ENCODE peak calls at places on chromosomes 13 and 19, in ten cellular contexts. C, M, Y, E, N, L, Q, Z, R and A are unnamed samples.

GRCh38 chr19:3471954-3472655 is 8.2 kb downstream of the SMIM24 start:
- DNase-seq in L (peak), E (no peak), Z (no peak), Q (no peak), N (peak), R (no peak), M (peak), Y (no peak), C (peak), A (no peak)

GRCh38 chr13:64305246-64305645 is 2889.6 kb upstream of the PCDH20 start:
- DNase-seq in Z (no peak), R (no peak), C (no peak), L (no peak), M (no peak), Y (no peak), Q (no peak), N (no peak), E (no peak), A (no peak)

GRCh38 chr19:44228318-44228717 is 16.0 kb downstream of the ZNF227 start:
- DNase-seq in R (no peak), Y (no peak), C (no peak), Z (no peak), N (no peak), L (no peak), E (no peak), M (no peak), Q (no peak), A (no peak)

GRCh38 chr19:31274266-31274963 is 74.8 kb downstream of the TSHZ3 start:
- DNase-seq in Y (no peak), Q (no peak), E (no peak), R (no peak), N (no peak), Z (peak), M (no peak), L (no peak), C (no peak), A (no peak)

GRCh38 chr19:33278023-33278402 is 24.3 kb downstream of the CEBPA start:
- DNase-seq in Q (no peak), E (no peak), Z (no peak), M (no peak), C (no peak), N (no peak), Y (no peak), R (no peak), L (no peak), A (no peak)

GRCh38 chr19:35549174-35549788 is 3.9 kb downstream of the TMEM147 start:
- DNase-seq in Z (no peak), C (peak), R (no peak), N (no peak), Y (peak), E (no peak), Q (no peak), M (peak), L (peak), A (no peak)

GRCh38 chr19:1049841-1050240 is 9.9 kb downstream of the ABCA7 start:
- DNase-seq in C (no peak), Z (no peak), R (no peak), M (no peak), L (no peak), Y (no peak), Q (no peak), E (no peak), N (no peak), A (no peak)

GRCh38 chr19:45492627-45493470 is 4.0 kb downstream of the RTN2 start:
- DNase-seq in N (no peak), C (peak), Z (peak), M (no peak), Q (no peak), R (no peak), L (peak), Y (no peak), E (no peak), A (no peak)

GRCh38 chr13:101919541-101920306 is 467.2 kb downstream of the ITGBL1 start:
- DNase-seq in L (no peak), E (no peak), Y (no peak), Q (no peak), M (no peak), Z (no peak), C (no peak), R (no peak), N (no peak), A (no peak)

GRCh38 chr13:42384265-42384664 is 112.3 kb downstream of the AKAP11 start:
- DNase-seq in C (no peak), R (no peak), Y (no peak), M (no peak), L (no peak), N (no peak), Z (no peak), Q (no peak), E (peak), A (no peak)

GRCh38 chr19:16518483-16519229 is 22.5 kb downstream of the C19orf44 start:
- DNase-seq in Z (no peak), N (no peak), Y (no peak), Q (no peak), E (no peak), R (no peak), C (no peak), M (no peak), L (no peak), A (no peak)

GRCh38 chr19:14369399-14370168 is 11.7 kb upstream of the ADGRE5 start:
- DNase-seq in L (peak), R (no peak), C (no peak), Y (no peak), E (no peak), Q (no peak), Z (no peak), M (no peak), N (no peak), A (no peak)

GRCh38 chr13:93146584-93147292 is 79.9 kb upstream of the GPC6 start:
- DNase-seq in C (no peak), L (no peak), Z (no peak), N (no peak), E (no peak), Y (no peak), Q (no peak), M (no peak), R (no peak), A (no peak)

GRCh38 chr19:7639863-7640348 is 3.0 kb downstream of the STXBP2 start:
- DNase-seq in N (no peak), Q (no peak), L (no peak), Z (no peak), R (no peak), C (no peak), M (no peak), Y (no peak), E (no peak), A (no peak)

GRCh38 chr19:5864013-5864720 is 6.2 kb downstream of the FUT5 start:
- DNase-seq in Q (no peak), Z (no peak), C (peak), R (no peak), M (no peak), L (no peak), N (no peak), Y (no peak), E (no peak), A (no peak)

GRCh38 chr19:16615788-16616187 is 12.2 kb downstream of the MED26 start:
- DNase-seq in R (no peak), Z (no peak), Q (no peak), L (no peak), N (no peak), M (no peak), C (peak), Y (no peak), E (no peak), A (no peak)

GRCh38 chr13:30191491-30192100 is 115.8 kb downstream of the KATNAL1 start:
- DNase-seq in Y (no peak), R (no peak), Z (no peak), E (peak), C (no peak), L (no peak), N (no peak), M (no peak), Q (no peak), A (no peak)

GRCh38 chr19:6412111-6412999 is 12.3 kb downstream of the KHSRP start:
- DNase-seq in L (peak), E (no peak), R (no peak), Z (peak), Q (no peak), C (peak), M (peak), N (peak), Y (no peak), A (no peak)

GRCh38 chr19:16527971-16528521 is 14.2 kb downstream of the CHERP start:
- DNase-seq in C (peak), R (no peak), Z (no peak), L (no peak), M (peak), E (no peak), Y (no peak), Q (no peak), N (no peak), A (no peak)

GRCh38 chr19:42255766-42256750 is 1.1 kb upstream of the ERF start:
- DNase-seq in R (no peak), Z (peak), M (no peak), N (peak), C (no peak), L (no peak), E (no peak), Y (peak), Q (no peak), A (no peak)

GRCh38 chr19:29836409-29836825 is 24.6 kb downstream of the CCNE1 start:
- DNase-seq in C (no peak), E (no peak), Y (no peak), R (peak), Z (no peak), N (no peak), L (no peak), Q (no peak), M (no peak), A (peak)

GRCh38 chr13:50686547-50686946 is 156.9 kb downstream of the DLEU7 start:
- DNase-seq in N (no peak), E (no peak), L (no peak), C (no peak), R (no peak), Z (no peak), Q (no peak), Y (no peak), M (no peak), A (no peak)

GRCh38 chr13:19862511-19863313 is 737 bp downstream of the ZMYM5 start:
- DNase-seq in R (no peak), E (no peak), Q (no peak), Y (no peak), M (peak), L (peak), N (peak), Z (peak), C (peak), A (no peak)

GRCh38 chr19:42250666-42251531 is 4.0 kb downstream of the ERF start:
- DNase-seq in N (peak), Z (peak), R (no peak), C (no peak), E (no peak), M (no peak), Q (no peak), L (no peak), Y (no peak), A (peak)

GRCh38 chr19:12932392-12933286 is 872 bp downstream of the FARSA start:
- DNase-seq in Y (no peak), E (no peak), R (no peak), L (no peak), N (no peak), Z (no peak), M (no peak), Q (no peak), C (no peak), A (no peak)

GRCh38 chr13:53783466-53783865 is 754.9 kb downstream of the OLFM4 start:
- DNase-seq in C (no peak), E (no peak), R (no peak), N (no peak), L (no peak), Z (no peak), Q (no peak), M (peak), Y (no peak), A (no peak)

GRCh38 chr13:45527699-45528462 is 63.1 kb downstream of the COG3 start:
- DNase-seq in Z (no peak), M (peak), L (no peak), Y (no peak), Q (no peak), C (no peak), R (no peak), E (no peak), N (no peak), A (no peak)

GRCh38 chr19:3586124-3586626 is 897 bp downstream of the GIPC3 start:
- DNase-seq in L (no peak), M (no peak), Y (no peak), Z (no peak), N (no peak), R (no peak), E (no peak), C (peak), Q (no peak), A (no peak)

GRCh38 chr13:107018285-107018684 is 450.3 kb upstream of the ARGLU1 start:
- DNase-seq in Z (no peak), L (no peak), R (no peak), E (no peak), N (no peak), C (no peak), Y (no peak), M (no peak), Q (no peak), A (no peak)

GRCh38 chr19:56015756-56016155 is 29.2 kb downstream of the NLRP5 start:
- DNase-seq in R (no peak), N (no peak), M (no peak), Z (no peak), Y (no peak), L (no peak), Q (no peak), C (peak), E (no peak), A (no peak)

GRCh38 chr19:27966390-27966816 is 1246.5 kb downstream of the UQCRFS1 start:
- DNase-seq in L (no peak), E (no peak), Y (no peak), C (peak), N (no peak), Q (no peak), R (no peak), Z (no peak), M (no peak), A (no peak)

GRCh38 chr13:49935171-49936084 is 712 bp downstream of the SPRYD7 start:
- DNase-seq in M (peak), E (no peak), C (peak), Y (peak), R (no peak), Z (peak), L (peak), N (no peak), Q (no peak), A (no peak)

GRCh38 chr13:75258159-75258782 is 223.7 kb downstream of the TBC1D4 start:
- DNase-seq in R (no peak), Q (no peak), N (no peak), L (no peak), M (no peak), C (no peak), E (peak), Z (no peak), Y (no peak), A (no peak)

GRCh38 chr19:19406878-19407639 is 1.6 kb downstream of the GATAD2A start:
- DNase-seq in R (no peak), Z (peak), Y (no peak), Q (no peak), E (no peak), L (peak), N (no peak), C (no peak), M (peak), A (no peak)

GRCh38 chr13:29621401-29621800 is 25.9 kb upstream of the SLC7A1 start:
- DNase-seq in R (no peak), Q (no peak), E (no peak), Z (no peak), M (no peak), C (no peak), N (no peak), L (no peak), Y (no peak), A (no peak)

GRCh38 chr13:46687810-46688209 is 109.2 kb downstream of the ESD start:
- DNase-seq in Z (no peak), L (no peak), E (no peak), N (no peak), Y (peak), R (no peak), C (no peak), Q (no peak), M (no peak), A (no peak)

GRCh38 chr19:4301590-4302237 is 475 bp downstream of the TMIGD2 start:
- DNase-seq in Y (no peak), Q (no peak), R (no peak), C (no peak), L (no peak), Z (no peak), N (no peak), E (no peak), M (no peak), A (no peak)

GRCh38 chr13:112990783-112991182 is 21.8 kb downstream of the MCF2L start:
- DNase-seq in C (no peak), Y (no peak), Z (no peak), M (peak), E (no peak), N (no peak), Q (no peak), L (peak), R (no peak), A (no peak)
- TF ChIP-seq EP300 in C (no peak), Y (no peak), Z (no peak), M (no peak), E (no peak), N (no peak), Q (no peak), L (peak), R (no peak), A (no peak)

GRCh38 chr19:40217921-40218890 is at the start of gene TTC9B:
- DNase-seq in C (peak), Z (no peak), L (no peak), N (no peak), Q (no peak), Y (no peak), M (no peak), R (no peak), E (no peak), A (no peak)

GRCh38 chr19:40216777-40217026 is 1.5 kb downstream of the TTC9B start:
- DNase-seq in L (no peak), N (no peak), Z (no peak), R (no peak), E (no peak), Q (no peak), Y (no peak), M (no peak), C (no peak), A (no peak)

GRCh38 chr19:40214936-40215335 is 3.2 kb downstream of the TTC9B start:
- DNase-seq in R (no peak), N (no peak), Y (no peak), E (no peak), L (no peak), M (no peak), Q (no peak), Z (no peak), C (no peak), A (no peak)

GRCh38 chr19:40216013-40216776 is 2.0 kb downstream of the TTC9B start:
- DNase-seq in E (no peak), C (no peak), N (no peak), M (no peak), Y (no peak), Q (no peak), L (no peak), R (no peak), Z (no peak), A (no peak)

GRCh38 chr19:40217027-40217810 is 965 bp downstream of the TTC9B start:
- DNase-seq in N (no peak), Q (no peak), Y (peak), Z (no peak), E (no peak), C (peak), R (no peak), L (peak), M (peak), A (no peak)
- H3K4me3 ChIP-seq in N (no peak), Q (no peak), Y (peak), Z (no peak), E (no peak), C (no peak), R (no peak), L (peak), M (peak), A (peak)

DNA sequence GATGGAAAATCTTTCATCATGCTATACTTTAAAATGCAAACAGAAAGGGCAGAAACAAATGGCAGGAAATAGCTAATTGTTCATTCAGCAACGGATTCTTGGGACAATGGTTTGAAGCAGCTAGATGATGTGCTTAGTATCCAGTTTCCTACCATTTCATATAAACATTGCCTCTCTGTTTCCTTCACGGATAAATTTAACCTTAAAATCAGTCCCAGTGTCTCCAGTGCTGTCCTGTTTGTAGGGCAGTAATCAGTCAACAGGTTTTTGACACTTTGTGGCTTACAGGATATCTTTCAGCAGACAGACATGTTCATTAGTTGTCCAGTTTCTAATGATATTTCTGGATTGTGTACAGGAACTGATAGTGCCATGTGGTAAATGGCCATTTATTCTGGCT is 24.7 kb upstream of the RB1 start:
- DNase-seq in Z (no peak), E (no peak), Q (no peak), M (no peak), C (no peak), R (no peak), Y (no peak), N (no peak), L (no peak), A (no peak)
- TF ChIP-seq EP300 in Z (no peak), E (no peak), Q (no peak), M (no peak), C (no peak), R (no peak), Y (no peak), N (no peak), L (no peak), A (no peak)

DNA sequence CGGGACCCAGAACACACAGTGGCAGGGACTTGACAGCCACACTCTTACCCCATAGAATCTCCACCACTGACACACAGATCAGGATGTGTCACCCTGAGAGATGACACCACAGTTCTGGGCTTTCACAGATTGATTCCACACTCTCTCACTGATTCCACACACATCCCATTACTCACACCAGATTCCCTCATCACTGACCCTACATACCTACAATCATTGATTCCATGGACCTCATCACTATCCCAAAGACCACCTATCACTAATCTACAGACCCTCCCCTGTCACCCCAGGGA is 57.6 kb upstream of the ZNF527 start:
- DNase-seq in R (no peak), E (no peak), C (no peak), Y (no peak), L (no peak), M (no peak), Q (no peak), N (no peak), Z (no peak), A (no peak)
- H3K4me3 ChIP-seq in R (no peak), E (peak), C (no peak), Y (no peak), L (no peak), M (peak), Q (no peak), N (no peak), Z (no peak), A (peak)